ENCODE peak calls at places on chromosome 15, in four cellular contexts. S, F, I and P are unnamed samples.

GRCh38 chr15:92123848-92124631 is 269.6 kb upstream of the ST8SIA2 start:
- DNase-seq in F (no peak), I (no peak), S (no peak), P (no peak)

GRCh38 chr15:52683585-52683984 is 4.4 kb upstream of the ATOSA start:
- DNase-seq in I (no peak), F (no peak), S (no peak), P (no peak)

GRCh38 chr15:80953953-80954778 is 35.5 kb downstream of the MESD start:
- DNase-seq in I (no peak), S (no peak), F (no peak), P (peak)

GRCh38 chr15:55960946-55961345 is 32.5 kb downstream of the NEDD4 start:
- DNase-seq in S (no peak), I (no peak), F (no peak), P (peak)

GRCh38 chr15:72284781-72285180 is 12.4 kb upstream of the PARP6 start:
- DNase-seq in I (no peak), S (no peak), F (no peak), P (no peak)

GRCh38 chr15:66789029-66790025 is 87.3 kb downstream of the SMAD6 start:
- DNase-seq in S (peak), F (no peak), I (no peak), P (peak)

GRCh38 chr15:53559364-53560253 is 199.9 kb downstream of the WDR72 start:
- DNase-seq in S (no peak), I (no peak), F (no peak), P (peak)

GRCh38 chr15:25862469-25863066 is 559 bp downstream of the ATP10A start:
- DNase-seq in I (no peak), S (peak), F (no peak), P (no peak)

GRCh38 chr15:44738340-44738984 is 2.1 kb downstream of the TRIM69 start:
- DNase-seq in S (no peak), F (no peak), I (peak), P (peak)

GRCh38 chr15:77710171-77710570 is 77.5 kb upstream of the LINGO1 start:
- DNase-seq in I (no peak), F (no peak), S (no peak), P (no peak)

GRCh38 chr15:53378096-53378620 is 381.3 kb downstream of the WDR72 start:
- DNase-seq in S (no peak), I (no peak), F (no peak), P (no peak)

GRCh38 chr15:69454953-69455352 is 2.3 kb downstream of the RPLP1 start:
- DNase-seq in S (no peak), F (no peak), I (no peak), P (no peak)

GRCh38 chr15:64247535-64247905 is 84.7 kb upstream of the PPIB start:
- DNase-seq in F (no peak), S (no peak), I (no peak), P (peak)

GRCh38 chr15:56985871-56986270 is 67.4 kb downstream of the TCF12 start:
- DNase-seq in S (no peak), F (no peak), I (no peak), P (no peak)

GRCh38 chr15:100997442-100997841 is 78.3 kb downstream of the LRRK1 start:
- DNase-seq in S (no peak), I (no peak), F (no peak), P (no peak)

GRCh38 chr15:72086010-72086697 is 31.8 kb downstream of the MYO9A start:
- DNase-seq in I (no peak), F (peak), S (peak), P (no peak)

GRCh38 chr15:38885477-38885952 is 320.9 kb upstream of the RASGRP1 start:
- DNase-seq in I (no peak), F (no peak), S (no peak), P (no peak)

GRCh38 chr15:60093273-60094067 is 89.4 kb downstream of the FOXB1 start:
- DNase-seq in S (no peak), F (no peak), I (no peak), P (peak)

GRCh38 chr15:72200395-72201237 is 3.0 kb upstream of the GRAMD2A start:
- DNase-seq in F (no peak), I (no peak), S (no peak), P (no peak)

GRCh38 chr15:52546031-52546751 is 17.5 kb upstream of the MYO5A start:
- DNase-seq in I (no peak), S (no peak), F (no peak), P (no peak)

GRCh38 chr15:100665570-100665969 is 63.2 kb downstream of the ASB7 start:
- DNase-seq in I (no peak), S (no peak), F (no peak), P (no peak)

GRCh38 chr15:59259137-59259943 is 52.7 kb downstream of the LDHAL6B start:
- DNase-seq in S (no peak), F (no peak), I (no peak), P (no peak)

GRCh38 chr15:37789881-37790280 is 144.6 kb upstream of the TMCO5A start:
- DNase-seq in I (peak), F (no peak), S (no peak), P (no peak)

GRCh38 chr15:78167227-78167888 is 18.2 kb downstream of the IDH3A start:
- DNase-seq in S (no peak), I (no peak), F (no peak), P (no peak)

GRCh38 chr15:61011576-61012336 is 217.3 kb downstream of the RORA start:
- DNase-seq in F (no peak), I (no peak), S (no peak), P (no peak)